ENCODE peak calls at places on chromosomes 16 and 17, in eight cellular contexts. H is OCI-LY7; D is Calu3; Q is cardiac fibroblast; B is heart right ventricle; A is left ventricle myocardium inferior; K is CD4-positive, alpha-beta T cell; T is fibroblast of mammary gland. F is an unnamed sample.

GRCh38 chr17:67386965-67387551 is 10.0 kb downstream of the PITPNC1 start:
- DNase-seq in H (peak), D (peak), Q (peak), B (peak), A (peak), K (peak), T (peak), F (peak)

GRCh38 chr16:30030841-30031413 is at the start of gene TLCD3B:
- DNase-seq in H (no peak), D (no peak), Q (no peak), B (no peak), A (no peak), K (no peak), T (no peak), F (no peak)

GRCh38 chr16:35249051-35249450 is 1789.6 kb downstream of the TP53TG3F start:
- DNase-seq in H (no peak), D (no peak), Q (no peak), B (no peak), A (no peak), K (no peak), T (no peak), F (no peak)

GRCh38 chr17:81380682-81381518 is 14.4 kb upstream of the BAHCC1 start:
- DNase-seq in H (no peak), D (no peak), Q (no peak), B (no peak), A (no peak), K (no peak), T (no peak), F (no peak)

GRCh38 chr17:8072727-8073461 is 14.6 kb downstream of the ALOX12B start:
- DNase-seq in H (no peak), D (no peak), Q (no peak), B (no peak), A (no peak), K (peak), T (no peak), F (no peak)

GRCh38 chr16:87392823-87393679 is 915 bp downstream of the MAP1LC3B start:
- DNase-seq in H (peak), D (peak), Q (peak), B (peak), A (peak), K (peak), T (peak), F (peak)

GRCh38 chr16:25570131-25570530 is 121.6 kb upstream of the HS3ST4 start:
- DNase-seq in H (no peak), D (no peak), Q (no peak), B (no peak), A (no peak), K (no peak), T (no peak), F (no peak)

GRCh38 chr17:63843387-63844292 is 1.2 kb upstream of the SMARCD2 start:
- DNase-seq in H (peak), D (no peak), Q (peak), B (peak), A (peak), K (no peak), T (peak), F (peak)

GRCh38 chr17:4586043-4586442 is 1.7 kb downstream of the SMTNL2 start:
- DNase-seq in H (no peak), D (no peak), Q (no peak), B (no peak), A (no peak), K (no peak), T (no peak), F (no peak)

GRCh38 chr17:7922499-7923289 is 6.6 kb upstream of the RNF227 start:
- DNase-seq in H (no peak), D (peak), Q (peak), B (peak), A (peak), K (peak), T (peak), F (no peak)

GRCh38 chr17:39604911-39605491 is 2.7 kb downstream of the NEUROD2 start:
- DNase-seq in H (no peak), D (peak), Q (no peak), B (no peak), A (no peak), K (no peak), T (no peak), F (no peak)

GRCh38 chr17:79844869-79845600 is 5.8 kb upstream of the CBX4 start:
- DNase-seq in H (peak), D (peak), Q (peak), B (peak), A (peak), K (peak), T (no peak), F (peak)

GRCh38 chr17:58312021-58312630 is 16.5 kb downstream of the TSPOAP1 start:
- DNase-seq in H (no peak), D (no peak), Q (no peak), B (no peak), A (no peak), K (no peak), T (no peak), F (no peak)

GRCh38 chr16:66898207-66898606 is 17.9 kb downstream of the PDP2 start:
- DNase-seq in H (no peak), D (no peak), Q (no peak), B (no peak), A (no peak), K (no peak), T (peak), F (no peak)

GRCh38 chr17:10797848-10798328 is 6.0 kb downstream of the TMEM238L start:
- DNase-seq in H (no peak), D (no peak), Q (no peak), B (no peak), A (no peak), K (no peak), T (no peak), F (no peak)

GRCh38 chr17:79075433-79075805 is 795 bp downstream of the ENGASE start:
- DNase-seq in H (no peak), D (no peak), Q (no peak), B (no peak), A (no peak), K (no peak), T (no peak), F (no peak)

GRCh38 chr17:7716901-7717755 is at the start of gene DNAH2:
- DNase-seq in H (no peak), D (peak), Q (peak), B (peak), A (peak), K (no peak), T (peak), F (peak)

GRCh38 chr16:72876221-72876620 is 171.7 kb downstream of the ZFHX3 start:
- DNase-seq in H (no peak), D (no peak), Q (peak), B (peak), A (peak), K (no peak), T (peak), F (peak)

GRCh38 chr17:27463235-27463677 is 7.0 kb downstream of the KSR1 start:
- DNase-seq in H (peak), D (no peak), Q (no peak), B (no peak), A (no peak), K (no peak), T (no peak), F (no peak)

GRCh38 chr17:64653325-64653984 is 8.7 kb downstream of the SMURF2 start:
- DNase-seq in H (no peak), D (no peak), Q (peak), B (no peak), A (no peak), K (no peak), T (peak), F (peak)

GRCh38 chr17:39808409-39808997 is 55.6 kb downstream of the IKZF3 start:
- DNase-seq in H (no peak), D (peak), Q (no peak), B (no peak), A (no peak), K (no peak), T (no peak), F (no peak)

GRCh38 chr17:59154335-59154720 is 658 bp downstream of the SKA2 start:
- DNase-seq in H (peak), D (peak), Q (peak), B (peak), A (no peak), K (no peak), T (peak), F (peak)

GRCh38 chr16:28258571-28258970 is 33.8 kb upstream of the SBK1 start:
- DNase-seq in H (no peak), D (peak), Q (peak), B (peak), A (peak), K (no peak), T (no peak), F (no peak)

DNA sequence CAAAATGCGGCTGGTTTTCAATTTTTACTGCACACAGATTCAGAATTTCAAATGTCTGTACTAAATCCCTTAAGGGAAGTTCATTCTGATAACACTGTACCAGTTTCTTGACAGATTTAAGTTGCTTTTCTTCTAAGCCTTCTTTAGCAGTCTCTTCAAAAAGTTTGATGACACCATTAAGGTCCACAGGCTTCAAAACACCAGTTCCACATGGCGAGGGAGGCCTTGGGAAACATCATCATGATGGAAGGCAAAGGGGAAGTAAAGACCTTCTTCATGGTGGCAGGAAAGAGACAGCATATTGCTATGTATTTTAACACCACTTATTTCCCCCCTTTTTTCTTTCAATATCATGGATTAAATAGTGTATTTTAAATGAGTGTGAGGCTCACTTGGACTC is 24.5 kb downstream of the NLRC5 start:
- DNase-seq in H (no peak), D (no peak), Q (no peak), B (no peak), A (no peak), K (no peak), T (no peak), F (no peak)
- TF ChIP-seq CTCF in H (no peak), D (no peak), Q (no peak), B (no peak), A (no peak), K (no peak), T (no peak), F (no peak)

GRCh38 chr16:1691276-1691675 is 13.2 kb downstream of the JPT2 start:
- DNase-seq in H (no peak), D (no peak), Q (peak), B (no peak), A (no peak), K (no peak), T (peak), F (peak)
- TF ChIP-seq CTCF in H (peak), D (no peak), Q (peak), B (no peak), A (peak), K (no peak), T (peak), F (peak)

DNA sequence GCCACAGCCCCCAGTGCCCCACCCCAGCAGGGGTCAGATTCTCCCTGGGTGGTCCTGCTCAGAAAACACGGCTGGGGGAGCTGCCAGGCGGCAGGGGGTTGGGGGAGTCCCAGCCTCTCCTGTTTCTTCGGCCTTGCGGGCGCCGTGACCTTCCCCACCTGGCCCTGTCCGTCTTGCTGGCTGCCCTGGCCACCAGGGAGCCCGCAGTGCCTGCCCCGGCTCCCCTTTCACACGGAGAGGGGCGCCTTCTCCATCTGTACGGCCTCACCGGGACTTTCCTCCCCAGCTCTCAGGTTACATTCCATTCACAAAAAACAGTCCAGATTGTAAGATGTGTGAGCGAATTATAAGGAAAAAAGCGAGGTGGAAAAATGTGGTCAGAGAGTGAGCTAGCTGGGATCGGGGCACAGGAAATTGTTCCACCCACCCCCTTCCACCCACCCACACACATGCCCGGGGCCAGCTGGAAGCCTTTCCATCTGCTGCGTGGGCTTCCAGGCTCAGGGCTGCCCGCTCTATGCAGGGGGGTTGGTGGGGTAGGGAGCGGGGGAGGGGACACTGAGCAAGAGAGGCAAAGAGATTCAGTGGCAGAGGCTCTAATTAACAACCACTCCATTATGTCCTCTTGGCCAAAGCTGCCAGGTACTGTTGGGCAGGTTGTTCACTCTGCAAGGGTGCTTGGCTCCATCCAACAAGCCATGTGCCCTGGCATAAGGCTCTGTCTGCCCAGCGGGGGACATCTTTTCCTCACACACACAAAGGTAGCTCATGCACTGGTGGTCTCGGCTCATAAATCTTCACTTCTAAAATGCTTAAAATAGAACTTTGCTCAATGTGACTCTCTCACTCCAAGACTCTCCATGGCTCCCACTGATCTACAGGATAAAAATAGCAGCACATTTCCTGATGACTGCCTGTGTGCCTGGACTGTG is 14.7 kb upstream of the CIBAR2 start:
- DNase-seq in H (no peak), D (peak), Q (peak), B (no peak), A (no peak), K (no peak), T (peak), F (peak)
- TF ChIP-seq CTCF in H (no peak), D (no peak), Q (no peak), B (no peak), A (no peak), K (no peak), T (no peak), F (no peak)

GRCh38 chr17:62754696-62755095 is 53.4 kb downstream of the MARCHF10 start:
- DNase-seq in H (no peak), D (no peak), Q (no peak), B (no peak), A (no peak), K (no peak), T (no peak), F (no peak)
- TF ChIP-seq CTCF in H (no peak), D (no peak), Q (no peak), B (no peak), A (no peak), K (no peak), T (no peak), F (no peak)

GRCh38 chr17:164536-165235 is 16.8 kb downstream of the DOC2B start:
- DNase-seq in H (peak), D (peak), Q (peak), B (no peak), A (peak), K (peak), T (peak), F (peak)
- TF ChIP-seq CTCF in H (peak), D (no peak), Q (peak), B (no peak), A (peak), K (no peak), T (peak), F (peak)

GRCh38 chr17:50806141-50806643 is 29.2 kb upstream of the WFIKKN2 start:
- DNase-seq in H (no peak), D (peak), Q (peak), B (no peak), A (no peak), K (no peak), T (peak), F (peak)
- TF ChIP-seq CTCF in H (peak), D (peak), Q (peak), B (no peak), A (no peak), K (no peak), T (peak), F (no peak)

GRCh38 chr17:76208120-76208519 is 32.2 kb downstream of the RNF157 start:
- DNase-seq in H (peak), D (no peak), Q (no peak), B (no peak), A (no peak), K (no peak), T (no peak), F (no peak)

GRCh38 chr17:76204277-76204676 is 36.0 kb downstream of the RNF157 start:
- DNase-seq in H (no peak), D (no peak), Q (peak), B (no peak), A (no peak), K (no peak), T (peak), F (peak)

GRCh38 chr17:76207268-76207667 is 33.0 kb downstream of the RNF157 start:
- DNase-seq in H (no peak), D (no peak), Q (no peak), B (no peak), A (no peak), K (no peak), T (no peak), F (no peak)

GRCh38 chr17:76202516-76202915 is 37.8 kb downstream of the RNF157 start:
- DNase-seq in H (no peak), D (no peak), Q (peak), B (no peak), A (no peak), K (no peak), T (peak), F (peak)

GRCh38 chr17:76207670-76208069 is 32.6 kb downstream of the RNF157 start:
- DNase-seq in H (no peak), D (no peak), Q (no peak), B (no peak), A (no peak), K (no peak), T (no peak), F (no peak)
- TF ChIP-seq CTCF in H (no peak), D (no peak), Q (no peak), B (no peak), A (no peak), K (no peak), T (no peak), F (no peak)

DNA sequence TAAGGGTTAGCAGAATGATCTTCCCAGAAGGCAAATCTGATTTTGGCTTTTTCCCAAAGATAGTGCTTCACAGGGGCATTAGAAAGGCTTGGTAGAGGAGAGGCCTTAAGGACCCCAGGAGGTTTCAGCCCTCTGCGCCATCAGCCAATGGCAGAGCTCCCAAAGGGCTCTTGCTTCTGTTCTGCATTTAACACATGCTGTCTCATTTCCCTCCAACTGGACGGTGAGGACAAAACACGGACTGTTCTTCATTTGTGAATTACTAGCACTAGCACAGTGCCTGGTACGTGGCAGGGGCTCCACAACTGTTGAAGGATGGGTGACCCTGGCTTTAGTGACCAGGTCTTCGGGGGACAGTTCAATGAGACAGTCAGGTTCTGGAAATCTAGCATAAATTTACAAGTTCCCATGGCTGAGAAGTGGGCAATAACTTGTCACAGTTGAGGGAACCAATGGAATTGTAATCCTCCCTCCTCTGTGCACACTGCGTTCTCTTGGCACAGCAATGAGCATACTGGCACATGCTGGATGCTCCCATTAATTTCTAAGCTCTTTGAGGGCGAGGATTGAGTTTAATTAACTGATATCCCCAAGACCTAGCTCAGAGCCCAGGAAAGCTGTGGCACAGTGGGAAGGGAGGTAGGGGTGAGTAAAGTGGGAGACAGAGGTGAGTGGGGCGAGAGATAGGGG is 45.4 kb downstream of the COG7 start:
- DNase-seq in H (no peak), D (no peak), Q (no peak), B (no peak), A (no peak), K (no peak), T (no peak), F (no peak)
- TF ChIP-seq CTCF in H (no peak), D (no peak), Q (no peak), B (no peak), A (no peak), K (no peak), T (no peak), F (no peak)

GRCh38 chr17:33964344-33964979 is 290.6 kb upstream of the CCL2 start:
- DNase-seq in H (peak), D (peak), Q (no peak), B (no peak), A (no peak), K (no peak), T (no peak), F (no peak)
- TF ChIP-seq CTCF in H (peak), D (no peak), Q (no peak), B (no peak), A (no peak), K (no peak), T (no peak), F (no peak)